ENCODE peak calls at places on chromosome 2, in nine cellular contexts. A, X, M, S, I, P, Q, Y and T are unnamed samples. For H3K4me1, the result is how much of the 10 kb centered on the place peaks cover.

GRCh38 chr2:84904151-84904550 is 1.3 kb upstream of the TMSB10 start:
- DNase-seq in A (no peak), X (no peak), M (no peak), S (no peak), I (no peak), P (no peak), Q (no peak), Y (no peak), T (no peak)

GRCh38 chr2:216850665-216851327 is 9.1 kb downstream of the TNP1 start:
- DNase-seq in A (no peak), X (no peak), M (no peak), S (no peak), I (no peak), P (no peak), Q (no peak), Y (no peak), T (no peak)

GRCh38 chr2:221911890-221912289 is 339.8 kb upstream of the EPHA4 start:
- DNase-seq in A (no peak), X (no peak), M (no peak), S (no peak), I (no peak), P (no peak), Q (no peak), Y (no peak), T (no peak)

GRCh38 chr2:16204791-16205620 is 264.7 kb downstream of the MYCN start:
- DNase-seq in A (no peak), X (no peak), M (no peak), S (no peak), I (no peak), P (no peak), Q (no peak), Y (no peak), T (no peak)

GRCh38 chr2:85744771-85745601 is 8.8 kb upstream of the ATOH8 start:
- DNase-seq in A (peak), X (no peak), M (no peak), S (no peak), I (no peak), P (no peak), Q (peak), Y (no peak), T (no peak)

GRCh38 chr2:80496770-80497169 is 192.2 kb upstream of the LRRTM1 start:
- DNase-seq in A (no peak), X (peak), M (no peak), S (no peak), I (no peak), P (no peak), Q (peak), Y (no peak), T (no peak)

GRCh38 chr2:203690110-203691047 is 16.1 kb upstream of the CD28 start:
- DNase-seq in A (no peak), X (no peak), M (no peak), S (no peak), I (no peak), P (no peak), Q (no peak), Y (no peak), T (peak)

GRCh38 chr2:156305121-156305520 is 27.4 kb downstream of the NR4A2 start:
- DNase-seq in A (no peak), X (peak), M (no peak), S (no peak), I (no peak), P (no peak), Q (no peak), Y (no peak), T (no peak)

GRCh38 chr2:48541696-48542389 is 11.9 kb downstream of the STON1 start:
- DNase-seq in A (no peak), X (no peak), M (no peak), S (no peak), I (no peak), P (no peak), Q (no peak), Y (no peak), T (no peak)

GRCh38 chr2:24743914-24744313 is 49.3 kb downstream of the PTRHD1 start:
- DNase-seq in A (no peak), X (no peak), M (no peak), S (no peak), I (no peak), P (no peak), Q (no peak), Y (no peak), T (no peak)

GRCh38 chr2:132776271-132776670 is 106.3 kb upstream of the LYPD1 start:
- DNase-seq in A (no peak), X (no peak), M (no peak), S (no peak), I (no peak), P (no peak), Q (no peak), Y (no peak), T (no peak)

GRCh38 chr2:211359353-211359752 is 803.0 kb downstream of the CPS1 start:
- DNase-seq in A (no peak), X (no peak), M (no peak), S (no peak), I (no peak), P (no peak), Q (no peak), Y (no peak), T (no peak)

GRCh38 chr2:134461511-134461910 is 207.6 kb downstream of the MGAT5 start:
- DNase-seq in A (no peak), X (peak), M (peak), S (peak), I (no peak), P (no peak), Q (peak), Y (no peak), T (no peak)

GRCh38 chr2:17736989-17737388 is 16.6 kb downstream of the SMC6 start:
- DNase-seq in A (no peak), X (no peak), M (no peak), S (no peak), I (no peak), P (no peak), Q (peak), Y (no peak), T (no peak)

GRCh38 chr2:3738454-3738853 is 35.1 kb downstream of the DCDC2C start:
- DNase-seq in A (no peak), X (no peak), M (no peak), S (no peak), I (no peak), P (peak), Q (no peak), Y (no peak), T (peak)

GRCh38 chr2:239399404-239399999 is 1.3 kb downstream of the HDAC4 start:
- DNase-seq in A (no peak), X (peak), M (peak), S (peak), I (peak), P (peak), Q (no peak), Y (peak), T (peak)

GRCh38 chr2:174939046-174939445 is 66.1 kb downstream of the CHN1 start:
- DNase-seq in A (no peak), X (peak), M (no peak), S (no peak), I (no peak), P (no peak), Q (peak), Y (no peak), T (no peak)

GRCh38 chr2:224369028-224369632 is 32.8 kb downstream of the FAM124B start:
- DNase-seq in A (no peak), X (peak), M (no peak), S (no peak), I (no peak), P (peak), Q (no peak), Y (no peak), T (no peak)

GRCh38 chr2:22281033-22281432 is 1103.9 kb upstream of the KLHL29 start:
- DNase-seq in A (no peak), X (peak), M (no peak), S (no peak), I (no peak), P (peak), Q (peak), Y (peak), T (no peak)

GRCh38 chr2:112143150-112143549 is 5.0 kb downstream of the FBLN7 start:
- DNase-seq in A (no peak), X (no peak), M (no peak), S (no peak), I (no peak), P (no peak), Q (no peak), Y (no peak), T (no peak)

GRCh38 chr2:31660812-31661335 is 80.1 kb upstream of the SRD5A2 start:
- DNase-seq in A (no peak), X (peak), M (no peak), S (no peak), I (no peak), P (no peak), Q (no peak), Y (no peak), T (no peak)

GRCh38 chr2:102268529-102269524 is 42.5 kb upstream of the IL1RL1 start:
- DNase-seq in A (no peak), X (no peak), M (no peak), S (no peak), I (no peak), P (no peak), Q (peak), Y (no peak), T (no peak)

GRCh38 chr2:221501210-221501882 is 70.8 kb downstream of the EPHA4 start:
- DNase-seq in A (no peak), X (no peak), M (no peak), S (no peak), I (no peak), P (no peak), Q (peak), Y (no peak), T (no peak)

GRCh38 chr2:238706673-238707072 is 141.2 kb upstream of the TWIST2 start:
- DNase-seq in A (no peak), X (no peak), M (no peak), S (no peak), I (no peak), P (no peak), Q (no peak), Y (no peak), T (no peak)

GRCh38 chr2:171837736-171838135 is 56.3 kb downstream of the SLC25A12 start:
- DNase-seq in A (no peak), X (no peak), M (no peak), S (no peak), I (no peak), P (no peak), Q (no peak), Y (no peak), T (no peak)

GRCh38 chr2:2332381-2332780 is 1.3 kb upstream of the MYT1L start:
- DNase-seq in A (no peak), X (no peak), M (no peak), S (no peak), I (no peak), P (no peak), Q (no peak), Y (no peak), T (no peak)

GRCh38 chr2:164126960-164127359 is 391.2 kb upstream of the FIGN start:
- DNase-seq in A (no peak), X (no peak), M (no peak), S (no peak), I (no peak), P (peak), Q (peak), Y (no peak), T (no peak)

GRCh38 chr2:1400943-1401735 is 12.1 kb upstream of the TPO start:
- DNase-seq in A (no peak), X (no peak), M (no peak), S (no peak), I (no peak), P (no peak), Q (no peak), Y (no peak), T (no peak)

GRCh38 chr2:204289066-204289465 is 256.2 kb upstream of the PARD3B start:
- DNase-seq in A (no peak), X (no peak), M (no peak), S (no peak), I (no peak), P (no peak), Q (no peak), Y (no peak), T (no peak)

GRCh38 chr2:191636235-191636543 is 41.7 kb upstream of the NABP1 start:
- DNase-seq in A (no peak), X (peak), M (no peak), S (no peak), I (no peak), P (no peak), Q (peak), Y (no peak), T (no peak)

GRCh38 chr2:70596293-70596692 is 42.7 kb upstream of the TGFA start:
- DNase-seq in A (no peak), X (peak), M (no peak), S (no peak), I (no peak), P (no peak), Q (peak), Y (no peak), T (no peak)

GRCh38 chr2:220510668-220511067 is 883.2 kb downstream of the SLC4A3 start:
- DNase-seq in A (no peak), X (no peak), M (no peak), S (no peak), I (no peak), P (no peak), Q (peak), Y (no peak), T (no peak)

GRCh38 chr2:20103514-20103913 is 52.1 kb upstream of the LAPTM4A start:
- DNase-seq in A (no peak), X (peak), M (no peak), S (no peak), I (no peak), P (no peak), Q (no peak), Y (no peak), T (no peak)

GRCh38 chr2:47086054-47086471 is 69.0 kb downstream of the STPG4 start:
- DNase-seq in A (no peak), X (peak), M (no peak), S (no peak), I (no peak), P (no peak), Q (no peak), Y (no peak), T (no peak)

GRCh38 chr2:120716641-120717585 is 18.8 kb upstream of the GLI2 start:
- DNase-seq in A (no peak), X (no peak), M (no peak), S (no peak), I (no peak), P (no peak), Q (no peak), Y (no peak), T (no peak)

GRCh38 chr2:16169381-16169960 is 229.1 kb downstream of the MYCN start:
- DNase-seq in A (no peak), X (no peak), M (no peak), S (no peak), I (no peak), P (no peak), Q (no peak), Y (no peak), T (no peak)

GRCh38 chr2:8169443-8169842 is 512.4 kb upstream of the ID2 start:
- DNase-seq in A (no peak), X (peak), M (no peak), S (no peak), I (no peak), P (no peak), Q (peak), Y (no peak), T (no peak)

GRCh38 chr2:10029875-10030223 is 13.5 kb upstream of the KLF11 start:
- DNase-seq in A (no peak), X (no peak), M (no peak), S (no peak), I (no peak), P (no peak), Q (no peak), Y (no peak), T (no peak)
- H3K4me3 ChIP-seq in A (peak), X (no peak), M (no peak), S (no peak), I (no peak), P (no peak), Q (no peak), Y (no peak), T (no peak)

GRCh38 chr2:7133521-7133920 is 216.3 kb downstream of the RNF144A start:
- DNase-seq in A (no peak), X (no peak), M (no peak), S (no peak), I (no peak), P (no peak), Q (no peak), Y (no peak), T (no peak)
- TF ChIP-seq CTCF in A (no peak), X (no peak), M (no peak), S (no peak), I (no peak), P (no peak), Q (no peak), Y (no peak), T (peak)

DNA sequence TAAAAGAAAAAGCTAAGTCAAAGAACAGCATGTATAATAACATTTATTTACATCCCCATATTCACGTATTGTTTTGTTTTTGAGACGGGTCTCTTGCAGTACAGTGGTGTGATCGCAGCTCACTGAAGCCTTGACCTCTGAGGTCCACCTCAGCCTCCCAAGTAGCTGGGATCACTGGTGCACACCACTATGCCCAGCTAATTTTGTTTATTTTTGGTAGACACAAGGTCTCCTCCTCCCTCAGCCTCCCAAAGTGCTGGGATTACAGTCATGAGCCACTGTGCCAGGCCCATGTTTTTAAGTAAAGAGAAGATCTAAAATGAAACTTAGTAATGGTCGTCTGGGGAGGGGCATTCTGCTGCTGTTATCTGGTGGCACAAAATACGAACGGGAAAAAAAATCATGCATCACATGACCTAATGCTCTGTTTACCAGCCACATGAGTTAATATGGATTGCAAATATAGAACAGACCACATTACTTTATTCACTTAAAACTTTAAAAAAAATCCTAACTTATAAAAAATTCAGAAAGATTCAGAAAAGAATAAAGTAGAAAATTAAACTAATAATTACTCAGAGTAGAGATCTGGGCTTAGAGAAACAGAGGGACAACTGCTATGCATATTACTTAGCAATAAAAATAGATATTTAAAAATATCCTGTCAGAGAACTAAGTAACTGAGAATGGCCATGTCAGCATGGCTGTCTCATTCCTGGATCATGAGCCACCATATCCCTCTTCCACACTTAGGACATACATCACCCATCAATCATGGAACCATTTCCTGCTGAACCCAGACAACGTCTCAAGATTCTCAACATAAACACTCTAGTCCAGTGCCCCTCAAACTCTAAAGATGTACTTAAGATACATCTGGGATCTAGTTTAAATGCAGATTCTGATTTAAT is 7.3 kb downstream of the MMADHC start:
- DNase-seq in A (no peak), X (no peak), M (no peak), S (no peak), I (no peak), P (no peak), Q (no peak), Y (no peak), T (no peak)
- H3K4me1 ChIP-seq in A (half or more), X (under half), M (under half), S (under half), I (under half), P (under half), Q (under half), Y (under half), T (under half)

GRCh38 chr2:230658877-230659652 is 53.6 kb upstream of the CAB39 start:
- DNase-seq in A (no peak), X (no peak), M (no peak), S (no peak), I (no peak), P (no peak), Q (no peak), Y (no peak), T (peak)
- H3K4me3 ChIP-seq in A (no peak), X (no peak), M (no peak), S (no peak), I (no peak), P (no peak), Q (no peak), Y (no peak), T (no peak)

DNA sequence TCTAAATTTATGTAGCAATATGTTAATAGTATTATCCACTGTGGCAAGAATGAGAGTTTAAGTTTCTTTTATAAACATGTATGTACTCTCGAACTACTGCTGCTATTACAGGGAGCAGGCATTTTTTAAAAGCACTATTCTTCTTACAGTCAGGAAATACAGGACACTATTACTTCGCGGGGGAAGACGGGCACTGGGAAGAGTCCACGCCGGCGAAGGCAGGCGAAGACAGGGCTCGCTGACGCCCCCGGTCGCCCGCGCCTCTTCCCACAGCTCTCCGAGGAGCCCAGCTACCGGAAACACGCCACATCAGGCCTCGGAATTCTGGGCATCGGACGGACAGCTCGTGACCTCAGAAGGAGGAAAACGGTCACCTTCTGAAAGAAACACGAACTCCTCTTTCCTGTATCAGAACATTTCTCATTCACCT is 90.2 kb downstream of the FAM161A start:
- DNase-seq in A (peak), X (no peak), M (peak), S (peak), I (peak), P (peak), Q (peak), Y (peak), T (no peak)
- TF ChIP-seq CTCF in A (peak), X (no peak), M (no peak), S (no peak), I (no peak), P (no peak), Q (peak), Y (peak), T (peak)

DNA sequence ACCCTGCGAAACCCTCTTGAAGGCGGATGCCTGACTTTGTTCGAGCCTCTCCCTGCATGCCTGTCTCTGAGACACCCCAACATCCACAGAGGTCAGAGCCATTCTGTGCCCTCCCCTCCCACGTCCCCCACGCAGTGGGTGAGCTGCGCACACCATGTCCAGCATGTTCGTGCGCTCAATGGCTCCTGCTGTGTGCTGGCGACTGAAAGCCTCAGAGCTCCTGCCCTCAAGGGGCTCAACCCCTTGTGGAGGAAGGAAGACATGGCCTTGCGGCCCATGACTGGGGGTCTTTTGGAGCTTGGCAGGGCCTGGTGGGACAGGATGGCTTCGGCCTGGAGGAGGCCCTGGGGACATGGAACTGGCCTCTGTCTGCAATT is 45.7 kb downstream of the ANKMY1 start:
- DNase-seq in A (no peak), X (no peak), M (no peak), S (no peak), I (peak), P (no peak), Q (no peak), Y (peak), T (no peak)
- H3K4me1 ChIP-seq in A (under half), X (under half), M (under half), S (under half), I (under half), P (under half), Q (under half), Y (under half), T (under half)

GRCh38 chr2:209368924-209369323 is 54.9 kb upstream of the MAP2 start:
- DNase-seq in A (peak), X (peak), M (peak), S (peak), I (peak), P (peak), Q (peak), Y (peak), T (no peak)
- H3K4me3 ChIP-seq in A (peak), X (no peak), M (no peak), S (no peak), I (no peak), P (no peak), Q (no peak), Y (no peak), T (no peak)